ENCODE peak calls at places on chromosome 11, in four cellular contexts. One of them, this sample, is unnamed.

GRCh38 chr11:67302571-67303131 is 679 bp upstream of the SSH3 start:
- DNase-seq in heart left ventricle: peak; percentile 69
- DNase-seq in keratinocyte: no peak
- DNase-seq in H9: peak; percentile 85
- DNase-seq in this sample: peak; percentile 48

GRCh38 chr11:103961010-103961409 is 75.4 kb upstream of the DDI1 start:
- DNase-seq in keratinocyte: no peak
- DNase-seq in heart left ventricle: no peak
- DNase-seq in H9: no peak
- DNase-seq in this sample: no peak

GRCh38 chr11:108766596-108767173 is 101.8 kb downstream of the DDX10 start:
- DNase-seq in keratinocyte: no peak
- DNase-seq in H9: no peak
- DNase-seq in heart left ventricle: no peak
- DNase-seq in this sample: no peak

GRCh38 chr11:358129-358805 is 11.0 kb upstream of the B4GALNT4 start:
- DNase-seq in keratinocyte: no peak
- DNase-seq in heart left ventricle: no peak
- DNase-seq in H9: peak; percentile 31
- DNase-seq in this sample: no peak

GRCh38 chr11:73004088-73004487 is 138.0 kb downstream of the FCHSD2 start:
- DNase-seq in H9: no peak
- DNase-seq in heart left ventricle: no peak
- DNase-seq in keratinocyte: no peak
- DNase-seq in this sample: no peak

GRCh38 chr11:127925430-127925829 is 661.9 kb downstream of the ETS1 start:
- DNase-seq in keratinocyte: peak; percentile 26
- DNase-seq in heart left ventricle: no peak
- DNase-seq in H9: no peak
- DNase-seq in this sample: no peak

GRCh38 chr11:33135216-33135615 is 26.1 kb downstream of the CSTF3 start:
- DNase-seq in heart left ventricle: no peak
- DNase-seq in keratinocyte: no peak
- DNase-seq in H9: no peak
- DNase-seq in this sample: no peak

GRCh38 chr11:93396356-93396755 is 65.8 kb downstream of the DEUP1 start:
- DNase-seq in H9: no peak
- DNase-seq in heart left ventricle: no peak
- DNase-seq in keratinocyte: no peak
- DNase-seq in this sample: no peak

GRCh38 chr11:15157738-15158137 is 43.0 kb downstream of the INSC start:
- DNase-seq in keratinocyte: no peak
- DNase-seq in heart left ventricle: no peak
- DNase-seq in H9: no peak
- DNase-seq in this sample: no peak

GRCh38 chr11:61955031-61955415 is 4.9 kb downstream of the BEST1 start:
- DNase-seq in heart left ventricle: peak; percentile 84
- DNase-seq in H9: peak; percentile 80
- DNase-seq in keratinocyte: no peak
- DNase-seq in this sample: peak; percentile 52

GRCh38 chr11:129728571-129728970 is 87.1 kb upstream of the TMEM45B start:
- DNase-seq in keratinocyte: no peak
- DNase-seq in H9: no peak
- DNase-seq in heart left ventricle: no peak
- DNase-seq in this sample: no peak

GRCh38 chr11:119752324-119752723 is 23.3 kb upstream of the NECTIN1 start:
- DNase-seq in keratinocyte: no peak
- DNase-seq in H9: no peak
- DNase-seq in heart left ventricle: no peak
- DNase-seq in this sample: no peak
- TF ChIP-seq CTCF in keratinocyte: peak; percentile 55
- TF ChIP-seq CTCF in H9: no peak
- TF ChIP-seq CTCF in heart left ventricle: no peak
- TF ChIP-seq CTCF in this sample: no peak

GRCh38 chr11:110176366-110177056 is 83.3 kb downstream of the ZC3H12C start:
- DNase-seq in heart left ventricle: no peak
- DNase-seq in keratinocyte: no peak
- DNase-seq in H9: no peak
- DNase-seq in this sample: no peak
- TF ChIP-seq CTCF in heart left ventricle: no peak
- TF ChIP-seq CTCF in keratinocyte: no peak
- TF ChIP-seq CTCF in H9: no peak
- TF ChIP-seq CTCF in this sample: no peak

GRCh38 chr11:64263947-64264317 is 12.6 kb downstream of the PLCB3 start:
- DNase-seq in heart left ventricle: no peak
- DNase-seq in keratinocyte: no peak
- DNase-seq in H9: no peak
- DNase-seq in this sample: no peak
- TF ChIP-seq CTCF in heart left ventricle: no peak
- TF ChIP-seq CTCF in keratinocyte: no peak
- TF ChIP-seq CTCF in H9: no peak
- TF ChIP-seq CTCF in this sample: no peak

DNA sequence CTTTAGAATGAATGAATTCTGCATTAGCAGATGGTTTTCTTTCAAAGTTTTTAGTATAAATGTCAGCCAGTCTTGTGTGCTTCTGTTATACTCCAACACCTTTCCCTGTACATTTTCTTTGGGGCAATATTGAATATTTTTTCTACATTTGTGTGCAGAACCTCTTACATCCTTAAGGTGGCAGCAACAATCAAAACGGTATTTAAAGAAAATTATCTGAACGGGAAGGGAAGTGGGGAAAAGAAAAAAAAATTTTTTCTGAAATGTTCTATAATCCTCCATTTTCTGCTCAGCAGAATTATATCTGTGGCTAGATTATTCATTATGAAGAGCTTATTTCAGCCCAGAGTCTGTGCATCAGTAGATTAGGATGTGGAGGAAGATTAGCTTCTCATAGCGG is 347.3 kb upstream of the RAG2 start:
- DNase-seq in heart left ventricle: no peak
- DNase-seq in H9: no peak
- DNase-seq in keratinocyte: no peak
- DNase-seq in this sample: no peak
- TF ChIP-seq CTCF in heart left ventricle: peak; percentile 19
- TF ChIP-seq CTCF in H9: peak; percentile 62
- TF ChIP-seq CTCF in keratinocyte: no peak
- TF ChIP-seq CTCF in this sample: peak; percentile 48

GRCh38 chr11:83157755-83158473 is 983 bp downstream of the PCF11 start:
- DNase-seq in heart left ventricle: no peak
- DNase-seq in keratinocyte: no peak
- DNase-seq in H9: peak; percentile 51
- DNase-seq in this sample: peak; percentile 43
- TF ChIP-seq CTCF in heart left ventricle: no peak
- TF ChIP-seq CTCF in keratinocyte: no peak
- TF ChIP-seq CTCF in H9: no peak
- TF ChIP-seq CTCF in this sample: no peak

DNA sequence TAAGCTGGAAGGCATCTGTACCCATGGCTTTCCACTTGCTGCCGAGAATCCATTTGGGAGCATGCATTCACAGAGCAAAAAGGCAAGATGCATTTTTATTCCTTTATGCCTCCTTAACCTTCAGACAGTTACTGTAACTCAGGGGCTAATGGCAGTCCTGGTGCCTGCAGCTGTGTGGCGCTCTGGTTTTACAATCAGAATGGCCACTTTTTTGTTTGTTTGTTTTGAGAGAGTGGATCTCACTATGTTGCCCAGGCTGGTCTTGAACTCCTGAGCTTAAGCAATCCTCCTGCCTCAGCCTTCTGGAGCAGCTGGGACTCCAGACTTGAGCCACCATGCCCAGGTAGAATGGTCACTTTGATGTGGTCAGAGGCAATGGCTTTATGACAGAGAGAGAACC is 101.8 kb downstream of the NAV2 start:
- DNase-seq in heart left ventricle: no peak
- DNase-seq in H9: peak; percentile 55
- DNase-seq in keratinocyte: no peak
- DNase-seq in this sample: no peak
- TF ChIP-seq CTCF in heart left ventricle: no peak
- TF ChIP-seq CTCF in H9: peak; percentile 67
- TF ChIP-seq CTCF in keratinocyte: peak; percentile 31
- TF ChIP-seq CTCF in this sample: no peak

GRCh38 chr11:119095066-119095880 is 6.4 kb downstream of the DPAGT1 start:
- DNase-seq in H9: peak; percentile 100
- DNase-seq in keratinocyte: peak; percentile 97
- DNase-seq in heart left ventricle: peak; percentile 99
- DNase-seq in this sample: peak; percentile 98

GRCh38 chr11:119093951-119094815 is 7.5 kb downstream of the DPAGT1 start:
- DNase-seq in heart left ventricle: no peak
- DNase-seq in H9: no peak
- DNase-seq in keratinocyte: no peak
- DNase-seq in this sample: peak; percentile 44

GRCh38 chr11:119093666-119093950 is 8.0 kb downstream of the DPAGT1 start:
- DNase-seq in keratinocyte: no peak
- DNase-seq in H9: no peak
- DNase-seq in heart left ventricle: no peak
- DNase-seq in this sample: no peak

GRCh38 chr11:119092880-119093665 is 8.4 kb downstream of the HMBS start:
- DNase-seq in heart left ventricle: no peak
- DNase-seq in H9: no peak
- DNase-seq in keratinocyte: no peak
- DNase-seq in this sample: no peak

DNA sequence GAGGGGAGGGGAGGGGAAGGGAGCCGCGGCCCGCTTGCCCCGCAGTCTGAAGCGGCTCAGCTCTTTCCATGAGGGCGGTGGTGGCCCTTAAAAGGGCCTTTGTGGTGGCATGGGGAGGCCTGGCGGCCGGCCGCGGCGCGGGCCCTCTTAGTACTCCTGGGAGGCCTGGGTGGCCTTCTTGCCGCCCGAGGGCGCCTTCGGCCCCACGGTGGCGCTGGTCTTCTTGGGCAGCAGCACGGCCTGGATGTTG is 6.9 kb downstream of the DPAGT1 start:
- DNase-seq in heart left ventricle: peak; percentile 91
- DNase-seq in keratinocyte: no peak
- DNase-seq in H9: no peak
- DNase-seq in this sample: peak; percentile 67
- TF ChIP-seq CTCF in heart left ventricle: peak; percentile 65
- TF ChIP-seq CTCF in keratinocyte: peak; percentile 72
- TF ChIP-seq CTCF in H9: peak; percentile 71
- TF ChIP-seq CTCF in this sample: peak; percentile 49

GRCh38 chr11:2142300-2142759 is 3.1 kb upstream of the IGF2 start:
- DNase-seq in heart left ventricle: peak; percentile 4
- DNase-seq in H9: no peak
- DNase-seq in keratinocyte: no peak
- DNase-seq in this sample: no peak

GRCh38 chr11:2144549-2145220 is 5.5 kb upstream of the IGF2 start:
- DNase-seq in heart left ventricle: no peak
- DNase-seq in keratinocyte: no peak
- DNase-seq in H9: no peak
- DNase-seq in this sample: no peak

GRCh38 chr11:2146051-2146450 is 6.9 kb upstream of the IGF2 start:
- DNase-seq in keratinocyte: no peak
- DNase-seq in H9: no peak
- DNase-seq in heart left ventricle: no peak
- DNase-seq in this sample: no peak

GRCh38 chr11:2142762-2143202 is 3.6 kb upstream of the IGF2 start:
- DNase-seq in keratinocyte: peak; percentile 17
- DNase-seq in heart left ventricle: no peak
- DNase-seq in H9: no peak
- DNase-seq in this sample: no peak

GRCh38 chr11:2143652-2144548 is 4.7 kb upstream of the IGF2 start:
- DNase-seq in keratinocyte: no peak
- DNase-seq in H9: no peak
- DNase-seq in heart left ventricle: no peak
- DNase-seq in this sample: peak; percentile 49
- TF ChIP-seq CTCF in keratinocyte: peak; percentile 54
- TF ChIP-seq CTCF in H9: peak; percentile 53
- TF ChIP-seq CTCF in heart left ventricle: peak; percentile 39
- TF ChIP-seq CTCF in this sample: peak; percentile 14

GRCh38 chr11:114610984-114611944 is 15.7 kb upstream of the NXPE4 start:
- DNase-seq in keratinocyte: no peak
- DNase-seq in H9: no peak
- DNase-seq in heart left ventricle: no peak
- DNase-seq in this sample: no peak
- TF ChIP-seq CTCF in keratinocyte: no peak
- TF ChIP-seq CTCF in H9: peak; percentile 48
- TF ChIP-seq CTCF in heart left ventricle: peak; percentile 21
- TF ChIP-seq CTCF in this sample: no peak

GRCh38 chr11:69663326-69663725 is 11.8 kb downstream of the LTO1 start:
- DNase-seq in H9: no peak
- DNase-seq in heart left ventricle: peak; percentile 18
- DNase-seq in keratinocyte: no peak
- DNase-seq in this sample: no peak

GRCh38 chr11:69664103-69664775 is 10.9 kb downstream of the LTO1 start:
- DNase-seq in keratinocyte: no peak
- DNase-seq in heart left ventricle: peak; percentile 54
- DNase-seq in H9: no peak
- DNase-seq in this sample: no peak

GRCh38 chr11:69661413-69661715 is 13.8 kb downstream of the LTO1 start:
- DNase-seq in keratinocyte: no peak
- DNase-seq in heart left ventricle: peak; percentile 52
- DNase-seq in H9: no peak
- DNase-seq in this sample: no peak

GRCh38 chr11:69662806-69663205 is 12.3 kb downstream of the LTO1 start:
- DNase-seq in H9: no peak
- DNase-seq in keratinocyte: no peak
- DNase-seq in heart left ventricle: peak; percentile 26
- DNase-seq in this sample: no peak

DNA sequence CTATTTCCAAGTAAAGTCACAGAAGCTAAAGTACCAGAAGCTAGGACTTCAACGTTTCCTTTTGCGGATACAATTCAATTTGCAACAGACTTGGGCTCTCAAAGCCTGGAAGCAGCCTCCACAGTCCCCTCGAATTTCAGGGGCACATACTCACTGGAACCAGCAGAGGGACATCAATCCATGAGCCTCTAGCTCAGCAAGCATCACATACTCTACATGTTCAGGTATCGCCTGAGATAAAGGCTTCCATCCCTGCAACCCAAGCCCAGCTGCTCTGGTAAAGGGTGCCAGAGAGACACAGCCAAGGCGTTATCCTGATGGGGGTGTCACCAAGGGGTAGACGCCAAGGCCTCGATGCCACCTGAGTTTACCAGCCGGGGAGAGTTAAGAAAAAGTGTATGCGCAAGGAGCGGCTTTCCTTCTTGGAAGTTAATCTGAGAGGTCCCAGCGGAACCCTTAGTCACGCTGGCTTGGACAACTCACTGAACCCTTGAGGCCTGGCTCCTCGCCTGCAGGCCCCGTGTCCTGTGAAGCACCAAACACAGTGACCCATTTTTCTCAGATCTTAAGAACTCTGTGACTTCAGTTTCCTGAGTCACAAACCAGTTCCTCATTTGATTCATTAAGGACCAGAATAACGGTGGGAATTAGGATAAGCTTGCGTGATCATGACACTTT is 13.0 kb downstream of the LTO1 start:
- DNase-seq in heart left ventricle: peak; percentile 64
- DNase-seq in keratinocyte: no peak
- DNase-seq in H9: peak; percentile 55
- DNase-seq in this sample: no peak
- TF ChIP-seq CTCF in heart left ventricle: no peak
- TF ChIP-seq CTCF in keratinocyte: no peak
- TF ChIP-seq CTCF in H9: peak; percentile 64
- TF ChIP-seq CTCF in this sample: peak; percentile 36